ENCODE peak calls at places on chromosomes 11 and 22, in six cellular contexts. One of them, this sample, is unnamed.

GRCh38 chr11:121575250-121575962 is 122.6 kb upstream of the SORL1-AS1 start:
- DNase-seq in coronary artery: peak
- DNase-seq in DND-41: no peak
- DNase-seq in neuronal stem cell: no peak
- DNase-seq in Karpas-422: no peak
- DNase-seq in fibroblast of lung: peak
- DNase-seq in this sample: no peak

GRCh38 chr11:73393479-73394415 is 17.5 kb downstream of the RELT start:
- DNase-seq in coronary artery: no peak
- DNase-seq in DND-41: peak
- DNase-seq in neuronal stem cell: peak
- DNase-seq in Karpas-422: peak
- DNase-seq in fibroblast of lung: peak
- DNase-seq in this sample: peak

GRCh38 chr11:92964471-92964870 is 5.0 kb upstream of the MTNR1B start:
- DNase-seq in coronary artery: no peak
- DNase-seq in DND-41: no peak
- DNase-seq in neuronal stem cell: no peak
- DNase-seq in Karpas-422: no peak
- DNase-seq in fibroblast of lung: no peak
- DNase-seq in this sample: no peak

GRCh38 chr11:119093951-119094815 is 7.5 kb downstream of the DPAGT1 start:
- DNase-seq in coronary artery: peak
- DNase-seq in DND-41: peak
- DNase-seq in neuronal stem cell: no peak
- DNase-seq in Karpas-422: peak
- DNase-seq in fibroblast of lung: peak
- DNase-seq in this sample: no peak

GRCh38 chr11:22479986-22480740 is 142.0 kb downstream of the SLC17A6 start:
- DNase-seq in coronary artery: no peak
- DNase-seq in DND-41: no peak
- DNase-seq in neuronal stem cell: no peak
- DNase-seq in Karpas-422: no peak
- DNase-seq in fibroblast of lung: no peak
- DNase-seq in this sample: no peak

GRCh38 chr11:27485930-27486773 is 13.6 kb upstream of the LGR4 start:
- DNase-seq in coronary artery: no peak
- DNase-seq in DND-41: peak
- DNase-seq in neuronal stem cell: peak
- DNase-seq in Karpas-422: peak
- DNase-seq in fibroblast of lung: peak
- DNase-seq in this sample: peak

GRCh38 chr11:60127311-60127811 is 38.9 kb downstream of the MS4A2 start:
- DNase-seq in coronary artery: no peak
- DNase-seq in DND-41: no peak
- DNase-seq in neuronal stem cell: no peak
- DNase-seq in Karpas-422: no peak
- DNase-seq in fibroblast of lung: no peak
- DNase-seq in this sample: no peak

GRCh38 chr22:49097966-49098365 is 729.7 kb downstream of the BRD1 start:
- DNase-seq in coronary artery: no peak
- DNase-seq in DND-41: no peak
- DNase-seq in neuronal stem cell: no peak
- DNase-seq in Karpas-422: no peak
- DNase-seq in fibroblast of lung: no peak
- DNase-seq in this sample: no peak

GRCh38 chr22:44344407-44344806 is 31.7 kb upstream of the SHISAL1 start:
- DNase-seq in coronary artery: no peak
- DNase-seq in DND-41: no peak
- DNase-seq in neuronal stem cell: no peak
- DNase-seq in Karpas-422: no peak
- DNase-seq in fibroblast of lung: no peak
- DNase-seq in this sample: no peak

GRCh38 chr22:20002661-20003060 is 14.0 kb downstream of the ARVCF start:
- DNase-seq in coronary artery: no peak
- DNase-seq in DND-41: no peak
- DNase-seq in neuronal stem cell: no peak
- DNase-seq in Karpas-422: no peak
- DNase-seq in fibroblast of lung: no peak
- DNase-seq in this sample: no peak

GRCh38 chr11:100515087-100515486 is 172.0 kb upstream of the ARHGAP42 start:
- DNase-seq in coronary artery: no peak
- DNase-seq in DND-41: no peak
- DNase-seq in neuronal stem cell: no peak
- DNase-seq in Karpas-422: no peak
- DNase-seq in fibroblast of lung: peak
- DNase-seq in this sample: no peak

GRCh38 chr11:66478823-66479740 is 1.2 kb upstream of the DPP3 start:
- DNase-seq in coronary artery: no peak
- DNase-seq in DND-41: peak
- DNase-seq in neuronal stem cell: no peak
- DNase-seq in Karpas-422: peak
- DNase-seq in fibroblast of lung: peak
- DNase-seq in this sample: peak

GRCh38 chr22:33886696-33887095 is 33.6 kb downstream of the LARGE1 start:
- DNase-seq in coronary artery: no peak
- DNase-seq in DND-41: no peak
- DNase-seq in neuronal stem cell: no peak
- DNase-seq in Karpas-422: no peak
- DNase-seq in fibroblast of lung: no peak
- DNase-seq in this sample: no peak

GRCh38 chr11:359181-359714 is 10.1 kb upstream of the B4GALNT4 start:
- DNase-seq in coronary artery: no peak
- DNase-seq in DND-41: no peak
- DNase-seq in neuronal stem cell: no peak
- DNase-seq in Karpas-422: no peak
- DNase-seq in fibroblast of lung: no peak
- DNase-seq in this sample: no peak

GRCh38 chr22:45750626-45751025 is 79.0 kb downstream of the ATXN10 start:
- DNase-seq in coronary artery: no peak
- DNase-seq in DND-41: no peak
- DNase-seq in neuronal stem cell: no peak
- DNase-seq in Karpas-422: no peak
- DNase-seq in fibroblast of lung: no peak
- DNase-seq in this sample: no peak

GRCh38 chr22:27597703-27598444 is 203.7 kb downstream of the MN1 start:
- DNase-seq in coronary artery: no peak
- DNase-seq in DND-41: no peak
- DNase-seq in neuronal stem cell: no peak
- DNase-seq in Karpas-422: peak
- DNase-seq in fibroblast of lung: peak
- DNase-seq in this sample: no peak

GRCh38 chr11:33701302-33701701 is 676 bp upstream of the C11orf91 start:
- DNase-seq in coronary artery: no peak
- DNase-seq in DND-41: no peak
- DNase-seq in neuronal stem cell: no peak
- DNase-seq in Karpas-422: no peak
- DNase-seq in fibroblast of lung: peak
- DNase-seq in this sample: no peak

GRCh38 chr11:117514256-117514655 is 186.6 kb downstream of the CEP164 start:
- DNase-seq in coronary artery: no peak
- DNase-seq in DND-41: no peak
- DNase-seq in neuronal stem cell: no peak
- DNase-seq in Karpas-422: no peak
- DNase-seq in fibroblast of lung: no peak
- DNase-seq in this sample: no peak

GRCh38 chr11:63641727-63642126 is 27.5 kb upstream of the PLAAT3 start:
- DNase-seq in coronary artery: no peak
- DNase-seq in DND-41: no peak
- DNase-seq in neuronal stem cell: no peak
- DNase-seq in Karpas-422: no peak
- DNase-seq in fibroblast of lung: peak
- DNase-seq in this sample: no peak

GRCh38 chr11:123765601-123766000 is 11.3 kb upstream of the OR6X1 start:
- DNase-seq in coronary artery: no peak
- DNase-seq in DND-41: no peak
- DNase-seq in neuronal stem cell: no peak
- DNase-seq in Karpas-422: no peak
- DNase-seq in fibroblast of lung: no peak
- DNase-seq in this sample: no peak

GRCh38 chr11:17686185-17686980 is 33.0 kb upstream of the MYOD1 start:
- DNase-seq in coronary artery: no peak
- DNase-seq in DND-41: no peak
- DNase-seq in neuronal stem cell: peak
- DNase-seq in Karpas-422: no peak
- DNase-seq in fibroblast of lung: no peak
- DNase-seq in this sample: no peak

GRCh38 chr22:30575011-30575671 is 676 bp upstream of the GAL3ST1 start:
- DNase-seq in coronary artery: peak
- DNase-seq in DND-41: no peak
- DNase-seq in neuronal stem cell: no peak
- DNase-seq in Karpas-422: no peak
- DNase-seq in fibroblast of lung: peak
- DNase-seq in this sample: no peak

GRCh38 chr22:30572840-30573593 is 1.4 kb downstream of the GAL3ST1 start:
- DNase-seq in coronary artery: no peak
- DNase-seq in DND-41: no peak
- DNase-seq in neuronal stem cell: no peak
- DNase-seq in Karpas-422: no peak
- DNase-seq in fibroblast of lung: no peak
- DNase-seq in this sample: no peak

GRCh38 chr22:30573594-30574094 is 821 bp downstream of the GAL3ST1 start:
- DNase-seq in coronary artery: no peak
- DNase-seq in DND-41: no peak
- DNase-seq in neuronal stem cell: no peak
- DNase-seq in Karpas-422: no peak
- DNase-seq in fibroblast of lung: no peak
- DNase-seq in this sample: no peak

GRCh38 chr22:30575859-30576258 is 1.4 kb upstream of the GAL3ST1 start:
- DNase-seq in coronary artery: no peak
- DNase-seq in DND-41: no peak
- DNase-seq in neuronal stem cell: no peak
- DNase-seq in Karpas-422: no peak
- DNase-seq in fibroblast of lung: no peak
- DNase-seq in this sample: no peak

DNA sequence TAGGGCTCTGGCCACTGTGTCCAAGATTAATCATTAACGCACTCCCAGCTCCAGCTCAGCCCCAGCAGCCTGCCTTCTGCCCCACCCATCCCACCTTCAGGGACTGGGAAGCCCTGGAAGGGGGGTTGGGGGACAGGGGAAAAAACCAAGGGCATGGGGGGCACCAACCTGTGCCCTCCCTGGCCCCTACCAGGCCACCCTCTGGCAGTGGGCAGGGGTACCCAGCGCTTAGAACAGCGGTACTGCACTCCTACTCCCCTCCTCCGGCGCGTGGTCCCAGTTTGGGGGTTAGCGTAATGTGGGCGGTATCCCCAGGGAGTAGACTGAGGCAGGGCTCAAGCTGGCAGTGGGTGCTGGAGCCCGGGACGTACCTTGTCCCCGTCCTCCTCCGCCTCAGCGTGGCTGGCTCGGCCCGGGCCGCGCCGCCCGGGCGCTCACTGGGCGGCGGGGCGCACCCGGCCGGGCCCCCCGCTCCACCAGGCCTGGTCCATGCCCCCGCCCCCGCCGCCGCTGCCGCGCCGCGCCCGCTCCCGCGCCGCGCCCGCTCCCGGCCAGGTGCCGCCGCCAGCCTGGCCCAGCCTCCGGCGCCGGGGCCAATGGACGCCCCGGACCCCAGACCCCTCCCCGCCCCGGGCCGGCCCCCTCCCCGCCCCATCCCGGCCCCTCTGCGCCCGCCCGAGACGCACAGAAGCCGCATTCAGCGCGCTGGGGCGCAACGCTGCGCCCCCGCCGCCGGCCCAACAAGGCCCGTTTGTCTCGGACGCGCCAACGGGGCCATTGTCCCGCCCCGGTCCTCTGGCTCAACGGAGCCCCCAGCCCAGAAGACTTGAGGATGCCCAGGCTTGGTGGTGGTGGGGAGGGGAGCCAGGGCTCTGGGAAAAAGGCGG is at the start of gene GAL3ST1:
- DNase-seq in coronary artery: no peak
- DNase-seq in DND-41: no peak
- DNase-seq in neuronal stem cell: peak
- DNase-seq in Karpas-422: no peak
- DNase-seq in fibroblast of lung: no peak
- DNase-seq in this sample: no peak
- H3K27ac ChIP-seq in coronary artery: peak
- H3K27ac ChIP-seq in DND-41: no peak
- H3K27ac ChIP-seq in neuronal stem cell: peak
- H3K27ac ChIP-seq in Karpas-422: no peak
- H3K27ac ChIP-seq in fibroblast of lung: peak
- H3K27ac ChIP-seq in this sample: no peak

GRCh38 chr22:42341779-42342178 is 71.3 kb upstream of the TCF20 start:
- DNase-seq in coronary artery: no peak
- DNase-seq in DND-41: no peak
- DNase-seq in neuronal stem cell: no peak
- DNase-seq in Karpas-422: no peak
- DNase-seq in fibroblast of lung: no peak
- DNase-seq in this sample: no peak
- H3K27ac ChIP-seq in coronary artery: no peak
- H3K27ac ChIP-seq in DND-41: peak
- H3K27ac ChIP-seq in neuronal stem cell: no peak
- H3K27ac ChIP-seq in Karpas-422: no peak
- H3K27ac ChIP-seq in fibroblast of lung: no peak
- H3K27ac ChIP-seq in this sample: no peak

DNA sequence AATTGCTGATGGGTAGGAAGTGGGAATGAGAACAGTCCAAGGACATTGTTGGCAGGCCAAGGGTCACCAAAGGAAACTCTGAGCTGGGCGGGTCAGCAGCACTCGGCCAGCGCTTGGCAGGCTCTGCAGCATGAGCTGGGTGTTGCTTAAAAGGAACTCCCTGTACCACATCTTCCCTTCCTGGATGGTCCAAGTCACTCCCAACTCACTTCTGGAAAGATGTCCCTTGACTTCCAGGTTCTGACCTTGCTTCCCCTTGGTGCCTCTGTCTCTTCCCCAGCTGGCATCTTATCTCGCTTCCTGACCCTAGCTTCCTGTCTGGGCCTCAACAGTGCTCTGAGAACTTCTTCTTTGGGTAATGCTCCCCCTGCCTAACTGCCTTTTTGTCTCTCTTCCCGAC is 24.8 kb upstream of the SWAP70 start:
- DNase-seq in coronary artery: peak
- DNase-seq in DND-41: no peak
- DNase-seq in neuronal stem cell: no peak
- DNase-seq in Karpas-422: no peak
- DNase-seq in fibroblast of lung: no peak
- DNase-seq in this sample: no peak
- H3K27ac ChIP-seq in coronary artery: peak
- H3K27ac ChIP-seq in DND-41: no peak
- H3K27ac ChIP-seq in neuronal stem cell: no peak
- H3K27ac ChIP-seq in Karpas-422: no peak
- H3K27ac ChIP-seq in fibroblast of lung: no peak
- H3K27ac ChIP-seq in this sample: no peak

GRCh38 chr11:16346975-16347374 is 9.4 kb downstream of the SOX6 start:
- DNase-seq in coronary artery: no peak
- DNase-seq in DND-41: no peak
- DNase-seq in neuronal stem cell: no peak
- DNase-seq in Karpas-422: no peak
- DNase-seq in fibroblast of lung: peak
- DNase-seq in this sample: no peak
- H3K27ac ChIP-seq in coronary artery: no peak
- H3K27ac ChIP-seq in DND-41: no peak
- H3K27ac ChIP-seq in neuronal stem cell: no peak
- H3K27ac ChIP-seq in Karpas-422: no peak
- H3K27ac ChIP-seq in fibroblast of lung: no peak
- H3K27ac ChIP-seq in this sample: no peak

This sample was measured in naive thymus-derived CD4-positive, alpha-beta T cell.